ENCODE peak calls at places on chromosomes 1 and 21, in four cellular contexts. One of them, this sample, is unnamed.

GRCh38 chr1:150148834-150149489 is 754 bp upstream of the PLEKHO1 start:
- DNase-seq in T-helper 1 cell: no peak
- DNase-seq in activated naive CD4-positive, alpha-beta T cell treated with anti-CD3 and anti-CD28 coated beads, Interleukin-2, amount 10 ng/mL, durations not matched to agents 7 days and 5 days: no peak
- DNase-seq in kidney glomerular epithelial cell: no peak
- DNase-seq in this sample: no peak

GRCh38 chr21:27581168-27581567 is 614.3 kb upstream of the ADAMTS5 start:
- DNase-seq in activated naive CD4-positive, alpha-beta T cell treated with anti-CD3 and anti-CD28 coated beads, Interleukin-2, amount 10 ng/mL, durations not matched to agents 7 days and 5 days: no peak
- DNase-seq in kidney glomerular epithelial cell: peak
- DNase-seq in T-helper 1 cell: no peak
- DNase-seq in this sample: no peak

GRCh38 chr1:235067396-235068154 is 61.1 kb downstream of the TOMM20 start:
- DNase-seq in kidney glomerular epithelial cell: peak
- DNase-seq in activated naive CD4-positive, alpha-beta T cell treated with anti-CD3 and anti-CD28 coated beads, Interleukin-2, amount 10 ng/mL, durations not matched to agents 7 days and 5 days: no peak
- DNase-seq in T-helper 1 cell: no peak
- DNase-seq in this sample: no peak

GRCh38 chr1:63677497-63677896 is 84.3 kb downstream of the PGM1 start:
- DNase-seq in activated naive CD4-positive, alpha-beta T cell treated with anti-CD3 and anti-CD28 coated beads, Interleukin-2, amount 10 ng/mL, durations not matched to agents 7 days and 5 days: no peak
- DNase-seq in T-helper 1 cell: no peak
- DNase-seq in kidney glomerular epithelial cell: no peak
- DNase-seq in this sample: no peak

GRCh38 chr1:118200836-118201235 is 15.8 kb upstream of the SPAG17 start:
- DNase-seq in kidney glomerular epithelial cell: no peak
- DNase-seq in T-helper 1 cell: no peak
- DNase-seq in activated naive CD4-positive, alpha-beta T cell treated with anti-CD3 and anti-CD28 coated beads, Interleukin-2, amount 10 ng/mL, durations not matched to agents 7 days and 5 days: no peak
- DNase-seq in this sample: no peak

GRCh38 chr1:33612877-33613487 is 140.5 kb downstream of the ZSCAN20 start:
- DNase-seq in activated naive CD4-positive, alpha-beta T cell treated with anti-CD3 and anti-CD28 coated beads, Interleukin-2, amount 10 ng/mL, durations not matched to agents 7 days and 5 days: peak
- DNase-seq in kidney glomerular epithelial cell: peak
- DNase-seq in T-helper 1 cell: no peak
- DNase-seq in this sample: no peak

GRCh38 chr1:2414297-2414958 is 2.1 kb upstream of the PEX10 start:
- DNase-seq in activated naive CD4-positive, alpha-beta T cell treated with anti-CD3 and anti-CD28 coated beads, Interleukin-2, amount 10 ng/mL, durations not matched to agents 7 days and 5 days: peak
- DNase-seq in kidney glomerular epithelial cell: peak
- DNase-seq in T-helper 1 cell: peak
- DNase-seq in this sample: peak

GRCh38 chr1:215082532-215083407 is at the start of gene KCNK2:
- DNase-seq in activated naive CD4-positive, alpha-beta T cell treated with anti-CD3 and anti-CD28 coated beads, Interleukin-2, amount 10 ng/mL, durations not matched to agents 7 days and 5 days: no peak
- DNase-seq in T-helper 1 cell: no peak
- DNase-seq in kidney glomerular epithelial cell: no peak
- DNase-seq in this sample: no peak

GRCh38 chr1:23422313-23422877 is 2.2 kb downstream of the TCEA3 start:
- DNase-seq in activated naive CD4-positive, alpha-beta T cell treated with anti-CD3 and anti-CD28 coated beads, Interleukin-2, amount 10 ng/mL, durations not matched to agents 7 days and 5 days: peak
- DNase-seq in T-helper 1 cell: no peak
- DNase-seq in kidney glomerular epithelial cell: peak
- DNase-seq in this sample: peak

GRCh38 chr1:153434746-153435455 is 18.6 kb downstream of the S100A7A start:
- DNase-seq in T-helper 1 cell: no peak
- DNase-seq in kidney glomerular epithelial cell: no peak
- DNase-seq in activated naive CD4-positive, alpha-beta T cell treated with anti-CD3 and anti-CD28 coated beads, Interleukin-2, amount 10 ng/mL, durations not matched to agents 7 days and 5 days: no peak
- DNase-seq in this sample: no peak

GRCh38 chr1:99814373-99814900 is 35.7 kb upstream of the AGL start:
- DNase-seq in activated naive CD4-positive, alpha-beta T cell treated with anti-CD3 and anti-CD28 coated beads, Interleukin-2, amount 10 ng/mL, durations not matched to agents 7 days and 5 days: no peak
- DNase-seq in T-helper 1 cell: no peak
- DNase-seq in kidney glomerular epithelial cell: no peak
- DNase-seq in this sample: no peak

GRCh38 chr21:34836103-34836932 is 167.5 kb downstream of the CLIC6 start:
- DNase-seq in kidney glomerular epithelial cell: peak
- DNase-seq in T-helper 1 cell: no peak
- DNase-seq in activated naive CD4-positive, alpha-beta T cell treated with anti-CD3 and anti-CD28 coated beads, Interleukin-2, amount 10 ng/mL, durations not matched to agents 7 days and 5 days: no peak
- DNase-seq in this sample: no peak

GRCh38 chr1:67307251-67308060 is at the start of gene IL12RB2:
- DNase-seq in T-helper 1 cell: no peak
- DNase-seq in activated naive CD4-positive, alpha-beta T cell treated with anti-CD3 and anti-CD28 coated beads, Interleukin-2, amount 10 ng/mL, durations not matched to agents 7 days and 5 days: peak
- DNase-seq in kidney glomerular epithelial cell: no peak
- DNase-seq in this sample: peak

GRCh38 chr1:82330330-82330729 is 529.6 kb downstream of the ADGRL2 start:
- DNase-seq in T-helper 1 cell: no peak
- DNase-seq in kidney glomerular epithelial cell: no peak
- DNase-seq in activated naive CD4-positive, alpha-beta T cell treated with anti-CD3 and anti-CD28 coated beads, Interleukin-2, amount 10 ng/mL, durations not matched to agents 7 days and 5 days: no peak
- DNase-seq in this sample: no peak

GRCh38 chr1:214823311-214824117 is 220.5 kb downstream of the CENPF start:
- DNase-seq in kidney glomerular epithelial cell: no peak
- DNase-seq in activated naive CD4-positive, alpha-beta T cell treated with anti-CD3 and anti-CD28 coated beads, Interleukin-2, amount 10 ng/mL, durations not matched to agents 7 days and 5 days: no peak
- DNase-seq in T-helper 1 cell: no peak
- DNase-seq in this sample: no peak

GRCh38 chr21:16605588-16605987 is 875.8 kb downstream of the USP25 start:
- DNase-seq in activated naive CD4-positive, alpha-beta T cell treated with anti-CD3 and anti-CD28 coated beads, Interleukin-2, amount 10 ng/mL, durations not matched to agents 7 days and 5 days: no peak
- DNase-seq in T-helper 1 cell: no peak
- DNase-seq in kidney glomerular epithelial cell: no peak
- DNase-seq in this sample: no peak

GRCh38 chr1:179127163-179127895 is 45.5 kb downstream of the TOR3A start:
- DNase-seq in kidney glomerular epithelial cell: peak
- DNase-seq in activated naive CD4-positive, alpha-beta T cell treated with anti-CD3 and anti-CD28 coated beads, Interleukin-2, amount 10 ng/mL, durations not matched to agents 7 days and 5 days: no peak
- DNase-seq in T-helper 1 cell: no peak
- DNase-seq in this sample: no peak

GRCh38 chr21:33403128-33403785 is at the start of gene IFNGR2:
- DNase-seq in T-helper 1 cell: no peak
- DNase-seq in kidney glomerular epithelial cell: peak
- DNase-seq in activated naive CD4-positive, alpha-beta T cell treated with anti-CD3 and anti-CD28 coated beads, Interleukin-2, amount 10 ng/mL, durations not matched to agents 7 days and 5 days: peak
- DNase-seq in this sample: no peak

GRCh38 chr1:98340511-98340910 is 321.0 kb upstream of the SNX7 start:
- DNase-seq in activated naive CD4-positive, alpha-beta T cell treated with anti-CD3 and anti-CD28 coated beads, Interleukin-2, amount 10 ng/mL, durations not matched to agents 7 days and 5 days: no peak
- DNase-seq in kidney glomerular epithelial cell: no peak
- DNase-seq in T-helper 1 cell: no peak
- DNase-seq in this sample: no peak

GRCh38 chr1:21901473-21901847 is 35.6 kb downstream of the HSPG2 start:
- DNase-seq in activated naive CD4-positive, alpha-beta T cell treated with anti-CD3 and anti-CD28 coated beads, Interleukin-2, amount 10 ng/mL, durations not matched to agents 7 days and 5 days: no peak
- DNase-seq in kidney glomerular epithelial cell: no peak
- DNase-seq in T-helper 1 cell: no peak
- DNase-seq in this sample: no peak

GRCh38 chr1:39183503-39184353 is 20.8 kb upstream of the MACF1 start:
- DNase-seq in T-helper 1 cell: peak
- DNase-seq in kidney glomerular epithelial cell: peak
- DNase-seq in activated naive CD4-positive, alpha-beta T cell treated with anti-CD3 and anti-CD28 coated beads, Interleukin-2, amount 10 ng/mL, durations not matched to agents 7 days and 5 days: peak
- DNase-seq in this sample: peak

GRCh38 chr1:7555391-7556185 is 215.5 kb upstream of the VAMP3 start:
- DNase-seq in kidney glomerular epithelial cell: no peak
- DNase-seq in activated naive CD4-positive, alpha-beta T cell treated with anti-CD3 and anti-CD28 coated beads, Interleukin-2, amount 10 ng/mL, durations not matched to agents 7 days and 5 days: no peak
- DNase-seq in T-helper 1 cell: no peak
- DNase-seq in this sample: no peak

GRCh38 chr1:205091043-205091740 is 6.9 kb upstream of the TMEM81 start:
- DNase-seq in activated naive CD4-positive, alpha-beta T cell treated with anti-CD3 and anti-CD28 coated beads, Interleukin-2, amount 10 ng/mL, durations not matched to agents 7 days and 5 days: no peak
- DNase-seq in T-helper 1 cell: no peak
- DNase-seq in kidney glomerular epithelial cell: no peak
- DNase-seq in this sample: no peak

GRCh38 chr1:234768171-234768568 is 158.2 kb upstream of the IRF2BP2 start:
- DNase-seq in kidney glomerular epithelial cell: no peak
- DNase-seq in activated naive CD4-positive, alpha-beta T cell treated with anti-CD3 and anti-CD28 coated beads, Interleukin-2, amount 10 ng/mL, durations not matched to agents 7 days and 5 days: no peak
- DNase-seq in T-helper 1 cell: no peak
- DNase-seq in this sample: peak

GRCh38 chr1:234549447-234550021 is 60.4 kb downstream of the IRF2BP2 start:
- DNase-seq in kidney glomerular epithelial cell: no peak
- DNase-seq in activated naive CD4-positive, alpha-beta T cell treated with anti-CD3 and anti-CD28 coated beads, Interleukin-2, amount 10 ng/mL, durations not matched to agents 7 days and 5 days: no peak
- DNase-seq in T-helper 1 cell: no peak
- DNase-seq in this sample: no peak

GRCh38 chr1:113192980-113193379 is 120.0 kb downstream of the LRIG2 start:
- DNase-seq in activated naive CD4-positive, alpha-beta T cell treated with anti-CD3 and anti-CD28 coated beads, Interleukin-2, amount 10 ng/mL, durations not matched to agents 7 days and 5 days: no peak
- DNase-seq in kidney glomerular epithelial cell: no peak
- DNase-seq in T-helper 1 cell: no peak
- DNase-seq in this sample: no peak

GRCh38 chr1:184881941-184882648 is 92.2 kb downstream of the NIBAN1 start:
- DNase-seq in activated naive CD4-positive, alpha-beta T cell treated with anti-CD3 and anti-CD28 coated beads, Interleukin-2, amount 10 ng/mL, durations not matched to agents 7 days and 5 days: no peak
- DNase-seq in T-helper 1 cell: no peak
- DNase-seq in kidney glomerular epithelial cell: no peak
- DNase-seq in this sample: no peak

This sample was measured in activated effector memory CD4-positive, alpha-beta T cell treated with Interleukin-2 at 50 U/mL for 16 hours.